ENCODE peak calls at places on chromosomes 5 and 9, in five cellular contexts. One of them, this sample, is unnamed.

GRCh38 chr5:131637694-131638093 is 2.7 kb upstream of the RAPGEF6 start:
- DNase-seq in T-helper 9 cell: no peak
- DNase-seq in ovary: no peak
- DNase-seq in HS-27A: no peak
- DNase-seq in GM19239: no peak
- DNase-seq in this sample: no peak

GRCh38 chr5:159878988-159879471 is 37.3 kb upstream of the ADRA1B start:
- DNase-seq in T-helper 9 cell: no peak
- DNase-seq in ovary: peak; percentile 67
- DNase-seq in HS-27A: peak; percentile 48
- DNase-seq in GM19239: no peak
- DNase-seq in this sample: no peak

GRCh38 chr5:39302507-39302906 is 61.8 kb downstream of the C9 start:
- DNase-seq in T-helper 9 cell: no peak
- DNase-seq in ovary: no peak
- DNase-seq in HS-27A: no peak
- DNase-seq in GM19239: no peak
- DNase-seq in this sample: no peak

GRCh38 chr9:89376286-89376685 is 58.0 kb downstream of the SECISBP2 start:
- DNase-seq in T-helper 9 cell: no peak
- DNase-seq in ovary: no peak
- DNase-seq in HS-27A: no peak
- DNase-seq in GM19239: no peak
- DNase-seq in this sample: no peak

GRCh38 chr9:76219555-76220151 is 174.6 kb downstream of the RFK start:
- DNase-seq in T-helper 9 cell: no peak
- DNase-seq in ovary: no peak
- DNase-seq in HS-27A: no peak
- DNase-seq in GM19239: no peak
- DNase-seq in this sample: no peak

GRCh38 chr9:115615821-115616665 is 498.1 kb upstream of the TNC start:
- DNase-seq in T-helper 9 cell: no peak
- DNase-seq in ovary: no peak
- DNase-seq in HS-27A: peak; percentile 68
- DNase-seq in GM19239: no peak
- DNase-seq in this sample: peak; percentile 92

GRCh38 chr9:109113892-109114609 is 5.7 kb downstream of the TMEM245 start:
- DNase-seq in T-helper 9 cell: no peak
- DNase-seq in ovary: no peak
- DNase-seq in HS-27A: no peak
- DNase-seq in GM19239: no peak
- DNase-seq in this sample: no peak

GRCh38 chr9:14321517-14322125 is 7.7 kb upstream of the NFIB start:
- DNase-seq in T-helper 9 cell: no peak
- DNase-seq in ovary: no peak
- DNase-seq in HS-27A: no peak
- DNase-seq in GM19239: no peak
- DNase-seq in this sample: no peak

GRCh38 chr5:66864240-66864884 is 268.2 kb downstream of the MAST4 start:
- DNase-seq in T-helper 9 cell: no peak
- DNase-seq in ovary: no peak
- DNase-seq in HS-27A: no peak
- DNase-seq in GM19239: no peak
- DNase-seq in this sample: peak; percentile 8

GRCh38 chr5:56419667-56420066 is 186.5 kb upstream of the ANKRD55 start:
- DNase-seq in T-helper 9 cell: no peak
- DNase-seq in ovary: no peak
- DNase-seq in HS-27A: no peak
- DNase-seq in GM19239: no peak
- DNase-seq in this sample: no peak

GRCh38 chr9:105693435-105694275 is 686 bp upstream of the TMEM38B start:
- DNase-seq in T-helper 9 cell: no peak
- DNase-seq in ovary: no peak
- DNase-seq in HS-27A: peak; percentile 4
- DNase-seq in GM19239: no peak
- DNase-seq in this sample: no peak

GRCh38 chr5:149646564-149646963 is 65.3 kb downstream of the ARHGEF37 start:
- DNase-seq in T-helper 9 cell: no peak
- DNase-seq in ovary: no peak
- DNase-seq in HS-27A: no peak
- DNase-seq in GM19239: no peak
- DNase-seq in this sample: no peak